ENCODE peak calls at places on chromosomes 12 and 14, in nine cellular contexts. Y is head of caudate nucleus; U is IMR-90; A is DMS153; X is PC-9; T is NCI-H2081; H is iPS-NIHi11; L is activated T-helper 2 cell treated with anti-CD3 and anti-CD28 coated beads, Interferon-gamma antibody, Interleukin-2, Interleukin-4, amounts not matched to agents 10 μg/mL and 5 μg/mL and 100 μg/mL, durations not matched to agents 14 hours and 24 hours and 36 hours; W is lower lobe of right lung. J is an unnamed sample.

GRCh38 chr12:65740873-65741600 is 83.2 kb upstream of the HMGA2 start:
- DNase-seq in Y (peak), U (peak), A (no peak), X (peak), T (no peak), H (peak), L (peak), W (peak), J (peak)

GRCh38 chr14:54001189-54001878 is 44.7 kb upstream of the BMP4 start:
- DNase-seq in Y (no peak), U (no peak), A (no peak), X (no peak), T (no peak), H (no peak), L (no peak), W (no peak), J (no peak)

GRCh38 chr12:15151141-15152091 is 69.8 kb downstream of the RERG start:
- DNase-seq in Y (no peak), U (no peak), A (peak), X (no peak), T (no peak), H (no peak), L (no peak), W (no peak), J (no peak)

GRCh38 chr14:24411468-24412454 is 13.0 kb downstream of the NYNRIN start:
- DNase-seq in Y (no peak), U (peak), A (peak), X (peak), T (peak), H (peak), L (no peak), W (no peak), J (no peak)

GRCh38 chr14:35385042-35385839 is 19.3 kb downstream of the NFKBIA start:
- DNase-seq in Y (peak), U (peak), A (peak), X (peak), T (peak), H (peak), L (no peak), W (no peak), J (no peak)

GRCh38 chr14:58663494-58664111 is 25.8 kb downstream of the DACT1 start:
- DNase-seq in Y (no peak), U (peak), A (peak), X (no peak), T (peak), H (no peak), L (no peak), W (no peak), J (no peak)

GRCh38 chr12:124682425-124683329 is 115.3 kb upstream of the NCOR2 start:
- DNase-seq in Y (no peak), U (no peak), A (no peak), X (no peak), T (no peak), H (no peak), L (no peak), W (no peak), J (no peak)

GRCh38 chr12:5497329-5498058 is 65.6 kb downstream of the NTF3 start:
- DNase-seq in Y (no peak), U (peak), A (no peak), X (no peak), T (no peak), H (no peak), L (no peak), W (no peak), J (no peak)

GRCh38 chr14:64800000-64800399 is 79.7 kb downstream of the SPTB start:
- DNase-seq in Y (no peak), U (peak), A (no peak), X (peak), T (peak), H (peak), L (no peak), W (peak), J (no peak)

GRCh38 chr12:57607958-57608663 is 3.1 kb upstream of the ARHGEF25 start:
- DNase-seq in Y (no peak), U (no peak), A (no peak), X (no peak), T (no peak), H (no peak), L (no peak), W (no peak), J (no peak)

GRCh38 chr12:6770094-6770493 is 2.2 kb upstream of the LAG3 start:
- DNase-seq in Y (no peak), U (no peak), A (no peak), X (no peak), T (no peak), H (no peak), L (no peak), W (no peak), J (no peak)

GRCh38 chr12:67394600-67394999 is 125.4 kb downstream of the CAND1 start:
- DNase-seq in Y (no peak), U (peak), A (no peak), X (no peak), T (no peak), H (peak), L (no peak), W (no peak), J (no peak)

GRCh38 chr14:39873793-39874192 is 441.6 kb upstream of the FBXO33 start:
- DNase-seq in Y (no peak), U (no peak), A (peak), X (peak), T (no peak), H (no peak), L (no peak), W (no peak), J (no peak)

GRCh38 chr12:112839386-112839972 is 47.9 kb downstream of the RPH3A start:
- DNase-seq in Y (no peak), U (peak), A (no peak), X (peak), T (no peak), H (no peak), L (no peak), W (no peak), J (no peak)

GRCh38 chr14:90487031-90487430 is 90.2 kb downstream of the CALM1 start:
- DNase-seq in Y (no peak), U (no peak), A (peak), X (no peak), T (peak), H (no peak), L (no peak), W (no peak), J (no peak)

GRCh38 chr14:75183225-75183624 is 6.8 kb upstream of the TMED10 start:
- DNase-seq in Y (no peak), U (no peak), A (no peak), X (peak), T (no peak), H (no peak), L (no peak), W (no peak), J (no peak)

GRCh38 chr12:100356646-100357223 is at the start of gene SLC17A8:
- DNase-seq in Y (no peak), U (no peak), A (no peak), X (no peak), T (no peak), H (peak), L (no peak), W (no peak), J (no peak)

GRCh38 chr14:100578552-100578951 is 8.7 kb downstream of the BEGAIN start:
- DNase-seq in Y (no peak), U (peak), A (no peak), X (no peak), T (no peak), H (no peak), L (no peak), W (no peak), J (no peak)

GRCh38 chr14:90968025-90968424 is 92.4 kb downstream of the RPS6KA5 start:
- DNase-seq in Y (no peak), U (no peak), A (no peak), X (no peak), T (no peak), H (no peak), L (no peak), W (no peak), J (no peak)

GRCh38 chr14:32693114-32693513 is 245.6 kb upstream of the NPAS3 start:
- DNase-seq in Y (no peak), U (peak), A (no peak), X (peak), T (no peak), H (peak), L (no peak), W (no peak), J (no peak)

GRCh38 chr12:81296556-81297305 is 218.9 kb downstream of the ACSS3 start:
- DNase-seq in Y (no peak), U (peak), A (no peak), X (no peak), T (no peak), H (no peak), L (no peak), W (no peak), J (no peak)